ENCODE peak calls at places on chromosome 13, in six cellular contexts. D, T, K, H, F and J are unnamed samples. For H3K36me3, the result is how much of the 10 kb centered on the place peaks cover.

GRCh38 chr13:35818577-35819165 is 312.5 kb downstream of the DCLK1 start:
- DNase-seq in H (no peak), F (no peak), T (peak), D (no peak), K (peak), J (peak)

GRCh38 chr13:27283906-27284523 is 13.4 kb downstream of the RASL11A start:
- DNase-seq in H (no peak), F (no peak), T (no peak), K (peak), D (no peak), J (no peak)

GRCh38 chr13:40464349-40464748 is 202.1 kb downstream of the FOXO1 start:
- DNase-seq in T (no peak), D (no peak), F (no peak), K (no peak), H (no peak), J (no peak)

GRCh38 chr13:44317752-44318550 is 55.7 kb upstream of the SERP2 start:
- DNase-seq in F (no peak), H (no peak), D (no peak), T (no peak), K (peak), J (no peak)

GRCh38 chr13:108463365-108463764 is 166.0 kb upstream of the MYO16 start:
- DNase-seq in H (no peak), K (peak), D (no peak), F (no peak), T (peak), J (no peak)

GRCh38 chr13:42153371-42153770 is 104.9 kb downstream of the DGKH start:
- DNase-seq in D (no peak), F (no peak), T (no peak), H (no peak), K (no peak), J (no peak)

GRCh38 chr13:76837811-76838210 is 48.4 kb downstream of the KCTD12 start:
- DNase-seq in T (no peak), H (no peak), F (no peak), D (no peak), K (peak), J (no peak)

GRCh38 chr13:44159633-44160279 is 213.9 kb upstream of the SERP2 start:
- DNase-seq in T (no peak), F (no peak), D (no peak), K (no peak), H (no peak), J (no peak)

GRCh38 chr13:44974056-44974798 is 15.0 kb downstream of the NUFIP1 start:
- DNase-seq in H (no peak), D (no peak), T (no peak), K (peak), F (no peak), J (no peak)

GRCh38 chr13:26961890-26962615 is 201.5 kb upstream of the GPR12 start:
- DNase-seq in H (no peak), D (no peak), T (peak), K (no peak), F (no peak), J (no peak)

GRCh38 chr13:24921003-24921402 is 157.0 kb downstream of the RNF17 start:
- DNase-seq in K (peak), H (no peak), F (no peak), T (no peak), D (no peak), J (no peak)

GRCh38 chr13:60645552-60646138 is 248.6 kb downstream of the TDRD3 start:
- DNase-seq in F (no peak), H (no peak), T (no peak), K (no peak), D (no peak), J (no peak)

GRCh38 chr13:43805071-43805468 is 18.3 kb upstream of the ENOX1 start:
- DNase-seq in K (peak), T (peak), F (no peak), D (no peak), H (peak), J (peak)

GRCh38 chr13:72637561-72637960 is 89.9 kb downstream of the MZT1 start:
- DNase-seq in D (no peak), F (no peak), T (no peak), K (no peak), H (no peak), J (peak)

GRCh38 chr13:102402292-102402691 is 444 bp upstream of the FGF14 start:
- DNase-seq in T (peak), H (peak), D (no peak), F (no peak), K (peak), J (peak)

GRCh38 chr13:76758257-76758656 is 127.9 kb downstream of the KCTD12 start:
- DNase-seq in K (peak), T (no peak), D (no peak), F (no peak), H (no peak), J (no peak)

GRCh38 chr13:94351292-94352000 is 128.0 kb downstream of the DCT start:
- DNase-seq in D (no peak), T (no peak), K (peak), H (no peak), F (no peak), J (no peak)

GRCh38 chr13:93861818-93862217 is 617.7 kb downstream of the DCT start:
- DNase-seq in H (no peak), K (peak), T (peak), D (no peak), F (no peak), J (no peak)

GRCh38 chr13:101511161-101511560 is 58.7 kb downstream of the ITGBL1 start:
- DNase-seq in K (no peak), H (no peak), D (no peak), T (no peak), F (no peak), J (no peak)

GRCh38 chr13:28423010-28423409 is 71.9 kb downstream of the FLT1 start:
- DNase-seq in T (no peak), D (no peak), H (no peak), F (no peak), K (no peak), J (no peak)

GRCh38 chr13:100315522-100315921 is 226.6 kb downstream of the PCCA start:
- DNase-seq in H (no peak), K (no peak), T (no peak), F (no peak), D (no peak), J (no peak)

GRCh38 chr13:27406178-27406939 is 18.1 kb upstream of the GTF3A start:
- DNase-seq in T (peak), D (no peak), K (peak), F (no peak), H (no peak), J (no peak)

GRCh38 chr13:36518707-36519106 is 86.4 kb downstream of the CCNA1 start:
- DNase-seq in T (no peak), D (no peak), F (no peak), H (no peak), K (no peak), J (no peak)

GRCh38 chr13:97810152-97810551 is 143.3 kb upstream of the IPO5 start:
- DNase-seq in F (no peak), T (peak), K (peak), D (no peak), H (no peak), J (no peak)

GRCh38 chr13:54175470-54175869 is 1146.9 kb downstream of the OLFM4 start:
- DNase-seq in D (no peak), F (no peak), H (no peak), K (no peak), T (no peak), J (no peak)

GRCh38 chr13:92963029-92963428 is 263.6 kb upstream of the GPC6 start:
- DNase-seq in F (no peak), H (no peak), T (no peak), D (no peak), K (peak), J (no peak)

GRCh38 chr13:24135674-24136300 is 24.7 kb upstream of the SPATA13 start:
- DNase-seq in D (no peak), H (no peak), T (no peak), K (peak), F (no peak), J (no peak)

GRCh38 chr13:68713394-68713793 is 1394.2 kb upstream of the ATXN8OS start:
- DNase-seq in H (no peak), K (no peak), F (no peak), D (no peak), T (no peak), J (peak)

GRCh38 chr13:73224708-73225107 is 165.9 kb downstream of the KLF5 start:
- DNase-seq in H (no peak), K (no peak), F (no peak), T (no peak), D (no peak), J (no peak)

GRCh38 chr13:79483302-79483701 is 2.3 kb downstream of the NDFIP2 start:
- DNase-seq in K (peak), T (no peak), D (no peak), F (no peak), H (no peak), J (no peak)

GRCh38 chr13:21326155-21327030 is 132.7 kb downstream of the ZDHHC20 start:
- DNase-seq in F (no peak), T (peak), D (no peak), K (peak), H (peak), J (peak)

GRCh38 chr13:110687736-110688135 is 18.2 kb downstream of the CARS2 start:
- DNase-seq in F (no peak), H (peak), K (no peak), D (no peak), T (no peak), J (no peak)

GRCh38 chr13:110682746-110683145 is 23.2 kb downstream of the CARS2 start:
- DNase-seq in F (no peak), K (no peak), D (no peak), H (no peak), T (no peak), J (no peak)

GRCh38 chr13:110684388-110685056 is 21.4 kb downstream of the CARS2 start:
- DNase-seq in T (peak), K (peak), D (no peak), H (peak), F (no peak), J (no peak)

GRCh38 chr13:110683921-110684320 is 22.0 kb downstream of the CARS2 start:
- DNase-seq in D (no peak), K (no peak), H (no peak), F (no peak), T (no peak), J (no peak)

GRCh38 chr13:110685305-110685704 is 20.6 kb downstream of the CARS2 start:
- DNase-seq in H (peak), K (peak), D (no peak), F (no peak), T (peak), J (no peak)
- H3K36me3 ChIP-seq in H (under half), K (under half), D (under half), F (half or more), T (under half), J (under half)

DNA sequence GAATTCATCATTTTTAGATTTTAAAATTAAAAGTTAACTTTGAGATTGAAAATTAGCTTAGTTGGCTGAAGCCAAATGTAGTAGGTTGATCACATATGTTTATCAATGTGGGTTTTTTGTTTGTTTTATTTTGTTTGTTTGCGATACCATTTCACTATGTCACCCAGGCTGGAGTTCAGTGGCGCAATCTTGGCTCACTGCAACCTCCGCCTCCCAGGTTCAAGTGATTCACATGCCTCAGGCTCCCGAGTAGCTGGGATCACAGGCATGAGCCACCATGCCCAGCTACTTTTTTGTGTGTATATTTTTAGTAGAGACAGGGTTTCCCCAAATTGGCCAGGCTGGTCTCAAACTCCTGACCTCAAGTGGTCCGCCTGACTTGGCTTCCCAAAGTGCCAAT is 665.7 kb upstream of the SLC10A2 start:
- DNase-seq in D (no peak), F (no peak), H (no peak), T (no peak), K (no peak), J (no peak)
- H3K36me3 ChIP-seq in D (under half), F (under half), H (under half), T (under half), K (under half), J (under half)

DNA sequence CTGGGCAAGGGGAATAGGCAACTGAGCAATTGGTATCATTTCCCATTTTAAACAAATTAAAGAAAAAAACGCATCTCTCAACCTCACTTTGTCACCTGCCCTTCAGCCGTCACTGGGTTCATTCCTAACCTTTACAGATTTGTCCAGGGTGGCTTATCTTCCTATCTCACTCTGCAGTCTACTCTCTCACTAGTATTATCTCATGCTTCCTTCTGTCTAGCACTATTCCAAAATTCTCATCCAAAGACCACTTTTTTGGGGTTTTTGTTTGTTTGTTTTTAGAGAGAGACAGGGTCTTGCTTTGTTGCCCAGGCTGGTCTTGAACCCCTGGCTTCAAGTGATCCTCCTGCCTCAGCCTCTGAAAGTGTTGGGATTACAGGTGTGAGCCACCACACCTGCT is 26.7 kb upstream of the MPHOSPH8 start:
- DNase-seq in F (no peak), K (no peak), D (no peak), H (no peak), T (no peak), J (no peak)
- H3K36me3 ChIP-seq in F (under half), K (under half), D (under half), H (under half), T (under half), J (under half)

GRCh38 chr13:110681868-110682550 is 23.9 kb downstream of the CARS2 start:
- DNase-seq in H (no peak), T (no peak), D (no peak), K (no peak), F (no peak), J (no peak)

GRCh38 chr13:110677731-110678545 is 28.0 kb downstream of the CARS2 start:
- DNase-seq in D (no peak), K (no peak), T (no peak), F (no peak), H (no peak), J (no peak)

GRCh38 chr13:110680852-110681251 is 25.1 kb downstream of the CARS2 start:
- DNase-seq in D (no peak), H (no peak), F (no peak), T (no peak), K (peak), J (peak)

GRCh38 chr13:110689041-110689440 is 16.9 kb downstream of the CARS2 start:
- DNase-seq in D (no peak), K (no peak), H (no peak), F (no peak), T (no peak), J (no peak)

DNA sequence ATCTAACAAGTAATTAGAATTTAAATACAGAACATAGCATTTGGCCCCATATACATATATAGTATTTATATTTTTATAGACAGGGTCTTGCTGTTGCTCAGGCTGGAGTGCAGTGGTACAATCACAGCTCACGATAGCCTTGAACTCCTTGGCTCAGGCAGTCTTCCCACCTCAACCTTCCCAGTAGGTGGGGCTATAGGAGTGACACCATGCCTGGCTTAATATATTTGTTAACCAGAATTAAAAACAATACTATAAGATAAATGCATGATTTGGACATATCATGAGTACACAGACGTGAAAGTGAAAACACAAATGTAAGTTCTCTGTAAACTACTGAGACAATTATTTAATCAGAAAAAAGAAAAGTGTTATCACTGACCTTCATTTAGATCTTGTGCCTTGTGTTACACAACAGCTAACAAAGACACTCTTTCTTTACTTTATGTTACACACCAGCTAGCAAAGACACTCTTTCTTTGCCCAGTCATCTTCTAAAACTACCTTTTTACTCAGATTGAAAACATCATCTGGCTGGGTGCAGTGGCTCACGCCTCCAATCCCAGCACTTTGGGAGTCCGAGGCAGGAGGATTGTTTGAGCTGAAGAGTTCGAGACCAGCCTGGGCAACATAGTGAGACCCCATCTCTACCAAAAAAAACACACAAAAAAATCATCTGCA is 22.6 kb downstream of the CARS2 start:
- DNase-seq in T (no peak), K (peak), F (no peak), H (no peak), D (no peak), J (no peak)
- H3K36me3 ChIP-seq in T (under half), K (under half), F (half or more), H (under half), D (under half), J (under half)

GRCh38 chr13:104385409-104385808 is 1319.2 kb upstream of the SLC10A2 start:
- DNase-seq in K (peak), T (no peak), H (no peak), F (no peak), D (no peak), J (no peak)

GRCh38 chr13:104387514-104387913 is 1321.3 kb upstream of the SLC10A2 start:
- DNase-seq in H (no peak), T (no peak), K (no peak), D (no peak), F (no peak), J (no peak)

DNA sequence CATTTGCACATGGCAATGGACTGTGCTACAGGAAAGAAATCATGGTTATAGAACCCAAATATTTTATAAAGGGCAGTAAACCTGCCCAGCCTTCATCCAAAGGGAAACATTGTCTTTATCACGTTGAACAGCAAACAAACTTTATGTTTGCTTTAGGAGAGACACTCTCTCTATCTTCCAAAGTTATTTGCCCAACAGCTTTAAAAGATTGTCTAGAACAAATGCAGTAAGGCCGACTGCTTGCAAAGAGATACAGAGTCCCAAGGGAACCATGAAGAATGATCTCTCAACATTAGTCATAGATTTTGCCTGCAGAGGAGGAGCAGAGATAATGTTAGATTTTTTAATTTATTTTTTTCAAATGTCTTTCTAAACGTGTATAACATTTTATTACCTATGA is 1323.5 kb upstream of the SLC10A2 start:
- DNase-seq in D (no peak), F (no peak), T (peak), H (no peak), K (no peak), J (no peak)
- H3K36me3 ChIP-seq in D (under half), F (under half), T (under half), H (under half), K (under half), J (under half)

GRCh38 chr13:114015111-114015551 is 41.3 kb upstream of the C13orf46 start:
- DNase-seq in F (no peak), T (no peak), H (no peak), D (no peak), K (no peak), J (no peak)

GRCh38 chr13:114016321-114017027 is 42.6 kb upstream of the C13orf46 start:
- DNase-seq in T (no peak), K (no peak), D (no peak), F (no peak), H (no peak), J (no peak)

GRCh38 chr13:114013952-114014629 is 40.2 kb upstream of the C13orf46 start:
- DNase-seq in D (no peak), K (no peak), F (no peak), H (no peak), T (no peak), J (no peak)

GRCh38 chr13:114017028-114017630 is 43.3 kb upstream of the C13orf46 start:
- DNase-seq in K (peak), D (no peak), F (no peak), T (no peak), H (no peak), J (peak)

DNA sequence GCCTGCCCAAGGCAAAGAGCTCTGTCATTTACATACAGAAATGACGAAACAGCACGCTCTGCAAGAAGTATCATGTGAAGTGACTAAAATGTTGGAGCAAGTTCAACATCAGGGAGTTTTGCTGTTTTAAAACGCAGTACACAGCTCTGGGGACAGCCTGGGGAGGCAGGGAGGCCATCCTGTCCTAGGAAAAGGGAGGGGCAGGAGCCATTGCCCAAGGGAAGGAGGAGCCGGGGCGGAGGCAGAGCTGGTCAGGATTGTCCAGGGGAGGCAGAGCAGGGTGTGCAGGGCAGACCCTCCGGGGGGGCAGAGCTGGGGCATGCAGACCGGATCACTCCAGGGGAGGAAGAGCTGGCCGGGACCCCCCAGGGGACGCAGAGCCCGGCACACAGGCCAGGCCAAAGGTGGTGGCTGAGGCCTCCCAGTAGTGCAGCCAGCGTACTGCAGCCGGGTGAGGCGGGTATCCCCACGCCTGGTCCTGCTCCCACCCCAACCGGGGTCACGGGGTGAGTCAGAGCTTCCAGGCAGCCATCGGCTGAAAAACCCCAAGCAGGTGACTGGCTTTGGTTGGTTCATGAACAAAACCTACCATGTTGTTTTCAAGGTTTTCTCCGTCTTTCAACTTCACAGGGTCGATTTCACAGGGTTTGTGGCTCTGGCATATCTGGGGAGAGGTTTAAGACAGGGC is 41.9 kb upstream of the C13orf46 start:
- DNase-seq in F (no peak), K (peak), T (no peak), D (no peak), H (no peak), J (no peak)
- H3K36me3 ChIP-seq in F (half or more), K (under half), T (under half), D (half or more), H (under half), J (under half)